ENCODE peak calls at places on chromosomes 7 and 10, in four cellular contexts. S is B cell, F is amniotic epithelial cell, C is ACHN. A is an unnamed sample.

GRCh38 chr7:110835209-110835608 is 255.7 kb upstream of the LRRN3 start:
- DNase-seq in F (no peak), S (no peak), C (no peak), A (no peak)

GRCh38 chr10:127486355-127486754 is 62.8 kb upstream of the NPS start:
- DNase-seq in C (no peak), S (no peak), F (no peak), A (no peak)

GRCh38 chr7:1954366-1955004 is 278.3 kb downstream of the MAD1L1 start:
- DNase-seq in F (no peak), S (no peak), C (no peak), A (no peak)

GRCh38 chr10:21334891-21335696 is 190.4 kb downstream of the SKIDA1 start:
- DNase-seq in F (peak), S (no peak), C (peak), A (peak)

GRCh38 chr10:93147281-93147680 is 73.6 kb downstream of the CYP26A1 start:
- DNase-seq in C (no peak), S (no peak), F (no peak), A (no peak)

GRCh38 chr7:121002-121401 is 71.4 kb upstream of the FAM20C start:
- DNase-seq in S (no peak), F (no peak), C (no peak), A (no peak)

GRCh38 chr10:98045785-98046389 is 15.5 kb upstream of the CRTAC1 start:
- DNase-seq in F (peak), S (peak), C (peak), A (peak)

GRCh38 chr10:64394744-64395143 is 873.5 kb downstream of the REEP3 start:
- DNase-seq in C (peak), F (no peak), S (no peak), A (no peak)

GRCh38 chr7:28409716-28410627 is 2.3 kb upstream of the CREB5 start:
- DNase-seq in F (peak), C (peak), S (peak), A (no peak)

A was measured in OCI-M1.